ENCODE peak calls at places on chromosomes 2 and 18, in nine cellular contexts. One of them, this sample, is unnamed.

GRCh38 chr2:240791821-240792657 is 28.0 kb downstream of the KIF1A start:
- DNase-seq in AG04449: no peak
- DNase-seq in immature natural killer cell: no peak
- DNase-seq in CD8-positive, alpha-beta T cell: no peak
- DNase-seq in NCI-H446 treated with DMSO at 0.1 percent for 48 hours: no peak
- DNase-seq in stimulated activated CD4-positive, alpha-beta T cell treated with anti-CD3 and anti-CD28 coated beads, Interleukin-2, amount 100 ng/mL, for 24 hours: no peak
- DNase-seq in NCI-H1417: no peak
- DNase-seq in AG08395: no peak
- DNase-seq in RKO: no peak
- DNase-seq in this sample: no peak

GRCh38 chr2:45922577-45922988 is 271.1 kb downstream of the PRKCE start:
- DNase-seq in AG04449: no peak
- DNase-seq in immature natural killer cell: no peak
- DNase-seq in CD8-positive, alpha-beta T cell: no peak
- DNase-seq in NCI-H446 treated with DMSO at 0.1 percent for 48 hours: peak
- DNase-seq in stimulated activated CD4-positive, alpha-beta T cell treated with anti-CD3 and anti-CD28 coated beads, Interleukin-2, amount 100 ng/mL, for 24 hours: no peak
- DNase-seq in NCI-H1417: peak
- DNase-seq in AG08395: no peak
- DNase-seq in RKO: no peak
- DNase-seq in this sample: peak

GRCh38 chr2:188291142-188291616 is 495 bp upstream of the GULP1 start:
- DNase-seq in AG04449: no peak
- DNase-seq in immature natural killer cell: no peak
- DNase-seq in CD8-positive, alpha-beta T cell: no peak
- DNase-seq in NCI-H446 treated with DMSO at 0.1 percent for 48 hours: no peak
- DNase-seq in stimulated activated CD4-positive, alpha-beta T cell treated with anti-CD3 and anti-CD28 coated beads, Interleukin-2, amount 100 ng/mL, for 24 hours: no peak
- DNase-seq in NCI-H1417: no peak
- DNase-seq in AG08395: no peak
- DNase-seq in RKO: peak
- DNase-seq in this sample: no peak

GRCh38 chr18:2002604-2003003 is 568.7 kb downstream of the METTL4 start:
- DNase-seq in AG04449: no peak
- DNase-seq in immature natural killer cell: no peak
- DNase-seq in CD8-positive, alpha-beta T cell: no peak
- DNase-seq in NCI-H446 treated with DMSO at 0.1 percent for 48 hours: no peak
- DNase-seq in stimulated activated CD4-positive, alpha-beta T cell treated with anti-CD3 and anti-CD28 coated beads, Interleukin-2, amount 100 ng/mL, for 24 hours: no peak
- DNase-seq in NCI-H1417: no peak
- DNase-seq in AG08395: no peak
- DNase-seq in RKO: no peak
- DNase-seq in this sample: no peak

GRCh38 chr2:56464613-56465012 is 280.8 kb downstream of the CCDC85A start:
- DNase-seq in AG04449: no peak
- DNase-seq in immature natural killer cell: no peak
- DNase-seq in CD8-positive, alpha-beta T cell: no peak
- DNase-seq in NCI-H446 treated with DMSO at 0.1 percent for 48 hours: no peak
- DNase-seq in stimulated activated CD4-positive, alpha-beta T cell treated with anti-CD3 and anti-CD28 coated beads, Interleukin-2, amount 100 ng/mL, for 24 hours: no peak
- DNase-seq in NCI-H1417: no peak
- DNase-seq in AG08395: no peak
- DNase-seq in RKO: no peak
- DNase-seq in this sample: no peak

GRCh38 chr18:10194592-10194991 is 259.8 kb upstream of the APCDD1 start:
- DNase-seq in AG04449: no peak
- DNase-seq in immature natural killer cell: no peak
- DNase-seq in CD8-positive, alpha-beta T cell: no peak
- DNase-seq in NCI-H446 treated with DMSO at 0.1 percent for 48 hours: no peak
- DNase-seq in stimulated activated CD4-positive, alpha-beta T cell treated with anti-CD3 and anti-CD28 coated beads, Interleukin-2, amount 100 ng/mL, for 24 hours: no peak
- DNase-seq in NCI-H1417: no peak
- DNase-seq in AG08395: peak
- DNase-seq in RKO: no peak
- DNase-seq in this sample: no peak

GRCh38 chr2:6826081-6826913 is 39.4 kb downstream of the CMPK2 start:
- DNase-seq in AG04449: no peak
- DNase-seq in immature natural killer cell: peak
- DNase-seq in CD8-positive, alpha-beta T cell: peak
- DNase-seq in NCI-H446 treated with DMSO at 0.1 percent for 48 hours: no peak
- DNase-seq in stimulated activated CD4-positive, alpha-beta T cell treated with anti-CD3 and anti-CD28 coated beads, Interleukin-2, amount 100 ng/mL, for 24 hours: peak
- DNase-seq in NCI-H1417: peak
- DNase-seq in AG08395: peak
- DNase-seq in RKO: peak
- DNase-seq in this sample: peak

GRCh38 chr2:152480870-152481269 is 145.9 kb downstream of the FMNL2 start:
- DNase-seq in AG04449: no peak
- DNase-seq in immature natural killer cell: no peak
- DNase-seq in CD8-positive, alpha-beta T cell: no peak
- DNase-seq in NCI-H446 treated with DMSO at 0.1 percent for 48 hours: no peak
- DNase-seq in stimulated activated CD4-positive, alpha-beta T cell treated with anti-CD3 and anti-CD28 coated beads, Interleukin-2, amount 100 ng/mL, for 24 hours: no peak
- DNase-seq in NCI-H1417: no peak
- DNase-seq in AG08395: no peak
- DNase-seq in RKO: no peak
- DNase-seq in this sample: no peak

GRCh38 chr2:85763132-85763531 is 9.3 kb downstream of the ATOH8 start:
- DNase-seq in AG04449: no peak
- DNase-seq in immature natural killer cell: no peak
- DNase-seq in CD8-positive, alpha-beta T cell: no peak
- DNase-seq in NCI-H446 treated with DMSO at 0.1 percent for 48 hours: no peak
- DNase-seq in stimulated activated CD4-positive, alpha-beta T cell treated with anti-CD3 and anti-CD28 coated beads, Interleukin-2, amount 100 ng/mL, for 24 hours: no peak
- DNase-seq in NCI-H1417: no peak
- DNase-seq in AG08395: no peak
- DNase-seq in RKO: no peak
- DNase-seq in this sample: no peak

GRCh38 chr18:74899554-74899953 is 301.9 kb downstream of the ZNF407 start:
- DNase-seq in AG04449: no peak
- DNase-seq in immature natural killer cell: no peak
- DNase-seq in CD8-positive, alpha-beta T cell: no peak
- DNase-seq in NCI-H446 treated with DMSO at 0.1 percent for 48 hours: no peak
- DNase-seq in stimulated activated CD4-positive, alpha-beta T cell treated with anti-CD3 and anti-CD28 coated beads, Interleukin-2, amount 100 ng/mL, for 24 hours: no peak
- DNase-seq in NCI-H1417: peak
- DNase-seq in AG08395: no peak
- DNase-seq in RKO: no peak
- DNase-seq in this sample: no peak

GRCh38 chr18:44518666-44519065 is 162.0 kb upstream of the SETBP1 start:
- DNase-seq in AG04449: no peak
- DNase-seq in immature natural killer cell: no peak
- DNase-seq in CD8-positive, alpha-beta T cell: no peak
- DNase-seq in NCI-H446 treated with DMSO at 0.1 percent for 48 hours: no peak
- DNase-seq in stimulated activated CD4-positive, alpha-beta T cell treated with anti-CD3 and anti-CD28 coated beads, Interleukin-2, amount 100 ng/mL, for 24 hours: no peak
- DNase-seq in NCI-H1417: no peak
- DNase-seq in AG08395: no peak
- DNase-seq in RKO: no peak
- DNase-seq in this sample: no peak

GRCh38 chr2:26184086-26184485 is 11.2 kb downstream of the GAREM2 start:
- DNase-seq in AG04449: no peak
- DNase-seq in immature natural killer cell: no peak
- DNase-seq in CD8-positive, alpha-beta T cell: no peak
- DNase-seq in NCI-H446 treated with DMSO at 0.1 percent for 48 hours: no peak
- DNase-seq in stimulated activated CD4-positive, alpha-beta T cell treated with anti-CD3 and anti-CD28 coated beads, Interleukin-2, amount 100 ng/mL, for 24 hours: no peak
- DNase-seq in NCI-H1417: no peak
- DNase-seq in AG08395: no peak
- DNase-seq in RKO: no peak
- DNase-seq in this sample: no peak

GRCh38 chr2:173831312-173832229 is 133.6 kb downstream of the SP3 start:
- DNase-seq in AG04449: peak
- DNase-seq in immature natural killer cell: no peak
- DNase-seq in CD8-positive, alpha-beta T cell: no peak
- DNase-seq in NCI-H446 treated with DMSO at 0.1 percent for 48 hours: no peak
- DNase-seq in stimulated activated CD4-positive, alpha-beta T cell treated with anti-CD3 and anti-CD28 coated beads, Interleukin-2, amount 100 ng/mL, for 24 hours: no peak
- DNase-seq in NCI-H1417: no peak
- DNase-seq in AG08395: peak
- DNase-seq in RKO: no peak
- DNase-seq in this sample: no peak

GRCh38 chr18:76374330-76375281 is 120.4 kb downstream of the ZNF516 start:
- DNase-seq in AG04449: no peak
- DNase-seq in immature natural killer cell: no peak
- DNase-seq in CD8-positive, alpha-beta T cell: no peak
- DNase-seq in NCI-H446 treated with DMSO at 0.1 percent for 48 hours: no peak
- DNase-seq in stimulated activated CD4-positive, alpha-beta T cell treated with anti-CD3 and anti-CD28 coated beads, Interleukin-2, amount 100 ng/mL, for 24 hours: peak
- DNase-seq in NCI-H1417: no peak
- DNase-seq in AG08395: no peak
- DNase-seq in RKO: no peak
- DNase-seq in this sample: no peak

GRCh38 chr2:99573624-99574251 is 83.9 kb upstream of the REV1 start:
- DNase-seq in AG04449: no peak
- DNase-seq in immature natural killer cell: no peak
- DNase-seq in CD8-positive, alpha-beta T cell: no peak
- DNase-seq in NCI-H446 treated with DMSO at 0.1 percent for 48 hours: no peak
- DNase-seq in stimulated activated CD4-positive, alpha-beta T cell treated with anti-CD3 and anti-CD28 coated beads, Interleukin-2, amount 100 ng/mL, for 24 hours: no peak
- DNase-seq in NCI-H1417: no peak
- DNase-seq in AG08395: no peak
- DNase-seq in RKO: no peak
- DNase-seq in this sample: no peak